ENCODE peak calls at places on chromosome 1, in four cellular contexts. One of them, this sample, is unnamed. For H3K79me1, the result is how much of the 10 kb centered on the place peaks cover.

GRCh38 chr1:167186771-167187170 is 33.9 kb upstream of the POU2F1 start:
- DNase-seq in mesendoderm: no peak
- DNase-seq in mesenchymal stem cell: no peak
- DNase-seq in neuronal stem cell: no peak
- DNase-seq in this sample: no peak

GRCh38 chr1:234585333-234586055 is 24.5 kb downstream of the IRF2BP2 start:
- DNase-seq in mesendoderm: no peak
- DNase-seq in mesenchymal stem cell: peak
- DNase-seq in neuronal stem cell: no peak
- DNase-seq in this sample: peak

GRCh38 chr1:183730107-183730724 is 74.7 kb upstream of the RGL1 start:
- DNase-seq in mesendoderm: no peak
- DNase-seq in mesenchymal stem cell: no peak
- DNase-seq in neuronal stem cell: no peak
- DNase-seq in this sample: no peak

GRCh38 chr1:229091721-229092136 is 179.2 kb upstream of the RAB4A start:
- DNase-seq in mesendoderm: no peak
- DNase-seq in mesenchymal stem cell: no peak
- DNase-seq in neuronal stem cell: no peak
- DNase-seq in this sample: no peak

GRCh38 chr1:47676311-47677054 is 238.6 kb downstream of the FOXD2 start:
- DNase-seq in mesendoderm: no peak
- DNase-seq in mesenchymal stem cell: no peak
- DNase-seq in neuronal stem cell: no peak
- DNase-seq in this sample: no peak

GRCh38 chr1:7042322-7043231 is 257.3 kb downstream of the CAMTA1 start:
- DNase-seq in mesendoderm: peak
- DNase-seq in mesenchymal stem cell: peak
- DNase-seq in neuronal stem cell: peak
- DNase-seq in this sample: peak

GRCh38 chr1:106398391-106398790 is 658.1 kb upstream of the PRMT6 start:
- DNase-seq in mesendoderm: no peak
- DNase-seq in mesenchymal stem cell: no peak
- DNase-seq in neuronal stem cell: no peak
- DNase-seq in this sample: no peak

GRCh38 chr1:238677567-238677966 is 708.8 kb upstream of the CHRM3 start:
- DNase-seq in mesendoderm: no peak
- DNase-seq in mesenchymal stem cell: no peak
- DNase-seq in neuronal stem cell: no peak
- DNase-seq in this sample: peak

GRCh38 chr1:78043436-78043835 is 2.3 kb upstream of the GIPC2 start:
- DNase-seq in mesendoderm: no peak
- DNase-seq in mesenchymal stem cell: no peak
- DNase-seq in neuronal stem cell: no peak
- DNase-seq in this sample: no peak

GRCh38 chr1:43538969-43539368 is 8.3 kb downstream of the PTPRF start:
- DNase-seq in mesendoderm: no peak
- DNase-seq in mesenchymal stem cell: no peak
- DNase-seq in neuronal stem cell: no peak
- DNase-seq in this sample: no peak

GRCh38 chr1:43538143-43538487 is 7.4 kb downstream of the PTPRF start:
- DNase-seq in mesendoderm: no peak
- DNase-seq in mesenchymal stem cell: no peak
- DNase-seq in neuronal stem cell: no peak
- DNase-seq in this sample: no peak

GRCh38 chr1:43537423-43538142 is 6.9 kb downstream of the PTPRF start:
- DNase-seq in mesendoderm: no peak
- DNase-seq in mesenchymal stem cell: no peak
- DNase-seq in neuronal stem cell: no peak
- DNase-seq in this sample: peak

GRCh38 chr1:43536196-43536863 is 5.6 kb downstream of the PTPRF start:
- DNase-seq in mesendoderm: no peak
- DNase-seq in mesenchymal stem cell: no peak
- DNase-seq in neuronal stem cell: no peak
- DNase-seq in this sample: no peak

GRCh38 chr1:43536864-43537358 is 6.2 kb downstream of the PTPRF start:
- DNase-seq in mesendoderm: no peak
- DNase-seq in mesenchymal stem cell: no peak
- DNase-seq in neuronal stem cell: no peak
- DNase-seq in this sample: no peak
- H3K79me1 ChIP-seq in mesendoderm: under half
- H3K79me1 ChIP-seq in mesenchymal stem cell: under half
- H3K79me1 ChIP-seq in neuronal stem cell: under half
- H3K79me1 ChIP-seq in this sample: half or more

GRCh38 chr1:8115769-8116167 is 89.7 kb upstream of the ERRFI1 start:
- DNase-seq in mesendoderm: no peak
- DNase-seq in mesenchymal stem cell: no peak
- DNase-seq in neuronal stem cell: no peak
- DNase-seq in this sample: no peak
- H3K79me1 ChIP-seq in mesendoderm: under half
- H3K79me1 ChIP-seq in mesenchymal stem cell: under half
- H3K79me1 ChIP-seq in neuronal stem cell: under half
- H3K79me1 ChIP-seq in this sample: under half

DNA sequence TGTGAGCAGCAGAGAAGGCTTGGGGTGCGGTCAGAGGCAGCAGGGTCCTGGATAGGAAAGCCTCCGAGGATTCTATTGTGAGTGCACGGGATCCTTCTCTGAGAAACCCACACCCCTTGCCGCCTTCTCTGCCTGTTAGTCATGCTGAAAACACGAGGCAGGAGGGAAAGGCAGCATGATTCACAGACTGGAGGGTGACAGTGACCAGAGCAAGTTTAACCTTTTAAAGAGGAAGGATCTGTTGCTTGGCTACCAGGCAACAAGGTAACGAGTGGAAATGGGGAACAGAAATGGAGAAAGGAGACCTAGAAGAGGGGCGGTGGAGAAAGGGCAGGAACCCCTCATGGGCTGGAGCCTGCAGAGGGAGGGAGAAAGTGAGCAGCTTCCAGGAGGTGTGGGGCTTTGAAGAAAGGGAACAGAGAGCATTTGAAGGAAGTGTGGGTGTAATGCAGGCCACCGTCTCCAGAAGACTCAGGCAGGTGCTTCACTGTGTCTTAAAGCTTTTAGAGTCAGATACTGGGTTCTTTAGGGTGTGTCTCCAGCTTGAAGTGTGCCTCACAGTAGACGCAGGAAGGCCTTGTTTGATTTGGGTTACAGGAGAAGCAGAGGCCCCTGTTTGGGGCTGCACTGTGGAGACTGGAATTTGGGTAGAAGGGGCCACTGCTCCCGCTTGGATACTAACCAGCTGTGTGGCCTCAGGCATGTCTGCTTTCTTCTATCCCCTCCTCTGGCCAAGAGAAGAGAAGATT is 19.1 kb downstream of the OPTC start:
- DNase-seq in mesendoderm: peak
- DNase-seq in mesenchymal stem cell: peak
- DNase-seq in neuronal stem cell: no peak
- DNase-seq in this sample: peak
- H3K79me1 ChIP-seq in mesendoderm: under half
- H3K79me1 ChIP-seq in mesenchymal stem cell: under half
- H3K79me1 ChIP-seq in neuronal stem cell: under half
- H3K79me1 ChIP-seq in this sample: under half

DNA sequence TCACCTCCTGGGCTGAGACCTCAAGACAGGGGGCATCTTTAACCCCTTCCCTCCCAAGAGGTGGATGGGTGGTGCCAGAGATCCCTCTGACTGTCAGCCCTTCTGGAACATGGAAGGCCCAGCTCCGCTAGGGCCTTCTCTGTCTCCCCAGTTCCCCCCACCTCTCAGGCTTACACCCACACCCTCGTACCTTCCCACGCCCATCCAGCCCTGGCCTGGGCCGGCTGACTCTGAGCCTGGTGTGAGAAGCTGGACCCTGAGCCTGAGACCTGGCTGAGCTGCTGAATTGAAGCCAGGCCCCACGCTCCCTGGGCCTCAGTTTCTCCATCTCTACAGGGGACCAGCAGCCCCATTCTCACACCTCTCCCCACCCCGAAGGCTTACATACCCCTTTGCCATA is 5.4 kb downstream of the EPHA2 start:
- DNase-seq in mesendoderm: no peak
- DNase-seq in mesenchymal stem cell: no peak
- DNase-seq in neuronal stem cell: no peak
- DNase-seq in this sample: no peak
- H3K79me1 ChIP-seq in mesendoderm: under half
- H3K79me1 ChIP-seq in mesenchymal stem cell: under half
- H3K79me1 ChIP-seq in neuronal stem cell: under half
- H3K79me1 ChIP-seq in this sample: half or more

This sample was measured in IMR-90.